ENCODE peak calls at places on chromosomes 4 and X, in ten cellular contexts. K is heart right ventricle; M is pancreas; W is CD4-positive, alpha-beta T cell; S is right lobe of liver; G is GM23338; H is lower lobe of right lung; Q is suprapubic skin; X is SK-N-SH; N is RWPE1. U is an unnamed sample.

GRCh38 chrX:39996561-39996960 is 101.2 kb downstream of the BCOR start:
- DNase-seq in W (no peak), X (no peak), M (no peak), K (no peak), Q (no peak), H (no peak), S (no peak), G (no peak), N (no peak), U (no peak)

GRCh38 chr4:76696109-76696508 is 201.8 kb downstream of the SOWAHB start:
- DNase-seq in H (no peak), S (no peak), G (peak; percentile 98), X (no peak), M (no peak), W (no peak), Q (no peak), K (no peak), N (no peak), U (no peak)

GRCh38 chr4:721261-722171 is 15.9 kb downstream of the PCGF3 start:
- DNase-seq in Q (peak; percentile 76), M (peak; percentile 30), W (no peak), N (peak; percentile 12), G (no peak), K (peak; percentile 36), H (no peak), X (no peak), S (no peak), U (no peak)

GRCh38 chr4:113560579-113560978 is 201.0 kb downstream of the CAMK2D start:
- DNase-seq in N (no peak), K (no peak), X (no peak), Q (no peak), W (no peak), M (no peak), H (no peak), G (no peak), S (no peak), U (no peak)

GRCh38 chr4:185119927-185120630 is 23.0 kb upstream of the SLC25A4 start:
- DNase-seq in S (no peak), X (no peak), Q (no peak), H (no peak), K (peak; percentile 56), G (no peak), M (no peak), N (no peak), W (no peak), U (no peak)

GRCh38 chr4:100836929-100837328 is 319.1 kb upstream of the EMCN start:
- DNase-seq in M (no peak), N (no peak), Q (no peak), S (no peak), H (no peak), G (no peak), W (no peak), X (no peak), K (no peak), U (no peak)

GRCh38 chrX:71532078-71532752 is 689 bp upstream of the OGT start:
- DNase-seq in K (no peak), W (peak; percentile 47), G (no peak), S (no peak), Q (no peak), H (no peak), M (no peak), X (no peak), N (no peak), U (no peak)

GRCh38 chr4:83010111-83010521 is 507 bp downstream of the LIN54 start:
- DNase-seq in X (no peak), W (no peak), Q (no peak), H (no peak), M (no peak), G (peak; percentile 51), K (no peak), N (peak; percentile 26), S (no peak), U (no peak)

GRCh38 chr4:10283761-10284160 is 167.2 kb upstream of the WDR1 start:
- DNase-seq in W (no peak), S (no peak), G (no peak), Q (no peak), X (no peak), M (no peak), N (peak; percentile 50), H (no peak), K (no peak), U (no peak)

GRCh38 chr4:162560073-162560472 is 396.3 kb upstream of the FSTL5 start:
- DNase-seq in W (no peak), Q (no peak), S (no peak), N (no peak), G (no peak), M (no peak), K (no peak), X (no peak), H (no peak), U (no peak)

GRCh38 chr4:4859010-4859798 is at the start of gene MSX1:
- DNase-seq in K (peak; percentile 90), N (peak; percentile 78), G (peak; percentile 95), Q (peak; percentile 94), S (peak; percentile 89), M (peak; percentile 86), W (no peak), X (peak; percentile 91), H (peak; percentile 87), U (peak; percentile 37)

GRCh38 chr4:61301285-61301684 is 101.2 kb downstream of the ADGRL3 start:
- DNase-seq in X (no peak), N (no peak), K (no peak), W (no peak), S (no peak), M (no peak), G (no peak), H (no peak), Q (no peak), U (no peak)

GRCh38 chr4:14621731-14622459 is 380.4 kb upstream of the CPEB2 start:
- DNase-seq in Q (no peak), H (no peak), M (no peak), W (no peak), K (no peak), N (no peak), S (no peak), G (no peak), X (no peak), U (no peak)

GRCh38 chrX:119853449-119853848 is 686 bp upstream of the UPF3B start:
- DNase-seq in Q (no peak), K (no peak), H (no peak), G (peak; percentile 11), X (no peak), M (no peak), N (no peak), S (no peak), W (no peak), U (no peak)

GRCh38 chrX:20378291-20378920 is 111.7 kb upstream of the RPS6KA3 start:
- DNase-seq in X (no peak), W (no peak), Q (no peak), H (no peak), S (no peak), K (no peak), M (no peak), G (no peak), N (peak; percentile 38), U (no peak)

GRCh38 chr4:122083971-122084370 is 68.2 kb upstream of the BLTP1 start:
- DNase-seq in W (no peak), M (no peak), X (no peak), Q (no peak), K (no peak), S (no peak), N (no peak), G (peak; percentile 41), H (no peak), U (no peak)

GRCh38 chr4:188819243-188819642 is 680.0 kb downstream of the TRIML1 start:
- DNase-seq in N (no peak), G (no peak), X (no peak), S (no peak), K (no peak), Q (no peak), W (no peak), M (no peak), H (no peak), U (no peak)

DNA sequence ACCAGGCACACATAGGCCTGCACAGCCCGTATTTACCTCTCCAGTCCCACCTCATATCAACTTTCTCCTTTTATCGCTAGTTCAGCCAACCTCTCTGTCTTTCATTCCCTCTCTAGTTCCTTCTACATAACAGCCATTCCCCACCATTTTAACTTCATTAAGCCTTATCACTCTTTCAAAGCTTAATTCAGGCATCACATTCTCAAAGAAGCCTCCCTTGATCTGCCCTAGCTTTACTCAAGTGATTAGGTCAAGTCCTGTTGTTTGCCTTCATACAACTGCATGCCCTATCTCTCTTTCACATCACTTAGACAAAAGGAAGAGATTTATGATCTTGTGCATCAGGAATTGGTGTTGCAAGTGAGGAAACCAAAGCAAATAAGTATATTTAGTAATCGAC is 74.2 kb downstream of the ALPK1 start:
- DNase-seq in S (no peak), Q (no peak), X (no peak), N (no peak), G (no peak), H (no peak), K (no peak), W (no peak), M (no peak), U (no peak)
- H3K27ac ChIP-seq in S (no peak overlapping the region), Q (no peak overlapping the region), X (no peak overlapping the region), N (no peak overlapping the region), G (no peak overlapping the region), H (no peak overlapping the region), K (no peak overlapping the region), W (no peak overlapping the region), M (no peak overlapping the region), U (no peak overlapping the region)

GRCh38 chr4:147378780-147379179 is 102.1 kb upstream of the EDNRA start:
- DNase-seq in Q (no peak), M (no peak), S (no peak), K (no peak), X (no peak), H (no peak), N (peak; percentile 41), G (peak; percentile 78), W (no peak), U (no peak)
- TF ChIP-seq CTCF in Q (no peak), M (no peak), S (peak; percentile 4), K (no peak), X (no peak), H (peak; percentile 12), N (no peak), G (peak; percentile 42), W (no peak), U (no peak)

GRCh38 chr4:40850496-40850895 is 100.7 kb downstream of the NSUN7 start:
- DNase-seq in H (no peak), M (no peak), S (no peak), Q (no peak), X (no peak), W (no peak), G (no peak), N (no peak), K (no peak), U (no peak)
- H3K27ac ChIP-seq in H (no peak overlapping the region), M (no peak overlapping the region), S (no peak overlapping the region), Q (no peak overlapping the region), X (no peak overlapping the region), W (no peak overlapping the region), G (peak overlapping the region; percentile 72), N (no peak overlapping the region), K (no peak overlapping the region), U (no peak overlapping the region)

GRCh38 chrX:138031715-138032114 is 465.8 kb downstream of the ZIC3 start:
- DNase-seq in N (no peak), G (no peak), K (no peak), M (no peak), Q (no peak), S (no peak), W (no peak), X (no peak), H (no peak), U (no peak)

GRCh38 chrX:138037548-138037947 is 471.6 kb downstream of the ZIC3 start:
- DNase-seq in Q (no peak), M (no peak), N (no peak), H (no peak), K (no peak), W (no peak), G (no peak), X (no peak), S (no peak), U (no peak)

GRCh38 chrX:138034136-138034535 is 468.2 kb downstream of the ZIC3 start:
- DNase-seq in Q (no peak), G (peak; percentile 8), M (no peak), X (peak; percentile 3), W (no peak), S (no peak), H (no peak), K (no peak), N (no peak), U (no peak)
- TF ChIP-seq CTCF in Q (no peak), G (peak; percentile 47), M (no peak), X (peak; percentile 25), W (no peak), S (peak; percentile 19), H (no peak), K (peak; percentile 10), N (no peak), U (no peak)

U was measured in thoracic aorta.